ENCODE peak calls at places on chromosomes 16 and 17, in five cellular contexts. X, M, T, Z and C are unnamed samples.

GRCh38 chr17:80931421-80932265 is 60.0 kb upstream of the CHMP6 start:
- DNase-seq in Z (peak), M (no peak), X (no peak), T (no peak), C (no peak)

GRCh38 chr16:11254913-11255736 is 879 bp downstream of the SOCS1 start:
- DNase-seq in Z (no peak), T (no peak), M (peak), X (no peak), C (no peak)

GRCh38 chr17:83153681-83154310 is 74.4 kb downstream of the METRNL start:
- DNase-seq in M (no peak), T (no peak), Z (no peak), X (no peak), C (no peak)

GRCh38 chr16:65728172-65728571 is 606.3 kb upstream of the CDH11 start:
- DNase-seq in M (no peak), X (no peak), T (no peak), Z (no peak), C (no peak)

GRCh38 chr17:71987634-71988033 is 133.2 kb upstream of the SOX9 start:
- DNase-seq in X (no peak), T (no peak), Z (no peak), M (no peak), C (no peak)

GRCh38 chr16:16042076-16042475 is 92.7 kb downstream of the ABCC1 start:
- DNase-seq in X (no peak), T (no peak), M (no peak), Z (peak), C (no peak)

GRCh38 chr17:1762906-1763829 is 1.3 kb downstream of the SERPINF1 start:
- DNase-seq in X (peak), Z (no peak), M (peak), T (no peak), C (no peak)

GRCh38 chr17:1049446-1050225 is 52.7 kb downstream of the TIMM22 start:
- DNase-seq in X (no peak), Z (no peak), T (no peak), M (no peak), C (no peak)

GRCh38 chr16:76235426-76235825 is 41.8 kb upstream of the CNTNAP4 start:
- DNase-seq in T (no peak), M (no peak), X (peak), Z (no peak), C (no peak)

GRCh38 chr16:85654251-85655115 is 34.3 kb downstream of the GINS2 start:
- DNase-seq in T (no peak), Z (no peak), X (no peak), M (no peak), C (no peak)

GRCh38 chr17:14926526-14927122 is 338.5 kb downstream of the PMP22 start:
- DNase-seq in T (peak), M (no peak), X (peak), Z (no peak), C (peak)

GRCh38 chr17:4477286-4477791 is 21.3 kb upstream of the SPNS2 start:
- DNase-seq in Z (no peak), X (no peak), M (no peak), T (no peak), C (no peak)

GRCh38 chr17:50799582-50799981 is 32.3 kb upstream of the ANKRD40CL start:
- DNase-seq in X (no peak), M (no peak), Z (no peak), T (no peak), C (no peak)

GRCh38 chr17:35942588-35943186 is 826 bp downstream of the LYZL6 start:
- DNase-seq in Z (no peak), T (no peak), X (no peak), M (no peak), C (no peak)

GRCh38 chr17:1714488-1714979 is 4.4 kb upstream of the TLCD2 start:
- DNase-seq in M (peak), Z (peak), X (peak), T (peak), C (no peak)

GRCh38 chr16:56980792-56981724 is 8.3 kb upstream of the NLRC5 start:
- DNase-seq in Z (no peak), M (no peak), X (no peak), T (no peak), C (no peak)

GRCh38 chr16:57134982-57135381 is 42.6 kb downstream of the CPNE2 start:
- DNase-seq in Z (no peak), T (no peak), X (no peak), M (no peak), C (no peak)

GRCh38 chr16:83911290-83911689 is 12.4 kb downstream of the MLYCD start:
- DNase-seq in M (no peak), T (no peak), Z (no peak), X (no peak), C (no peak)

GRCh38 chr16:27839419-27839818 is 224.1 kb downstream of the GSG1L start:
- DNase-seq in T (no peak), M (no peak), Z (peak), X (no peak), C (no peak)

GRCh38 chr17:76357597-76358158 is 4.0 kb upstream of the PRPSAP1 start:
- DNase-seq in M (no peak), X (no peak), T (no peak), Z (no peak), C (no peak)

GRCh38 chr17:78514521-78514920 is 62.7 kb downstream of the DNAH17 start:
- DNase-seq in T (no peak), M (no peak), Z (no peak), X (no peak), C (no peak)

GRCh38 chr16:89001117-89002027 is 24.4 kb upstream of the CBFA2T3 start:
- DNase-seq in Z (no peak), X (no peak), T (no peak), M (no peak), C (no peak)

GRCh38 chr17:83025636-83026280 is 53.7 kb upstream of the METRNL start:
- DNase-seq in X (no peak), Z (no peak), T (no peak), M (no peak), C (no peak)

GRCh38 chr17:7192271-7192937 is 13.2 kb upstream of the ASGR1 start:
- DNase-seq in T (no peak), M (no peak), Z (no peak), X (no peak), C (no peak)

GRCh38 chr16:9151597-9151996 is 60.2 kb downstream of the HAPSTR1 start:
- DNase-seq in T (no peak), X (no peak), Z (no peak), M (no peak), C (no peak)

GRCh38 chr17:76683011-76683755 is 27.6 kb downstream of the MXRA7 start:
- DNase-seq in Z (no peak), T (no peak), X (no peak), M (no peak), C (no peak)

GRCh38 chr17:36501351-36501750 is 14.9 kb downstream of the ZNHIT3 start:
- DNase-seq in Z (no peak), T (no peak), X (no peak), M (no peak), C (no peak)

GRCh38 chr16:56865394-56866062 is 521 bp downstream of the SLC12A3 start:
- DNase-seq in M (no peak), Z (no peak), X (no peak), T (no peak), C (no peak)

GRCh38 chr17:82858376-82859126 is 18.7 kb upstream of the ZNF750 start:
- DNase-seq in Z (no peak), X (no peak), T (no peak), M (no peak), C (no peak)

GRCh38 chr16:30768583-30769181 is 6.6 kb downstream of the RNF40 start:
- DNase-seq in M (no peak), X (no peak), Z (no peak), T (no peak), C (no peak)